ENCODE peak calls at places on chromosomes 3 and 15, in seven cellular contexts. One of them, this sample, is unnamed.

GRCh38 chr3:127652246-127652995 is 20.3 kb upstream of the ABTB1 start:
- DNase-seq in cardiac fibroblast: peak; percentile 67
- DNase-seq in Calu3: peak; percentile 78
- DNase-seq in foreskin keratinocyte: no peak
- DNase-seq in nephron progenitor cell: peak; percentile 71
- DNase-seq in tibial nerve: no peak
- DNase-seq in heart right ventricle: no peak
- DNase-seq in this sample: no peak

GRCh38 chr15:92970656-92971055 is 70.5 kb downstream of the CHD2 start:
- DNase-seq in cardiac fibroblast: no peak
- DNase-seq in Calu3: no peak
- DNase-seq in foreskin keratinocyte: no peak
- DNase-seq in nephron progenitor cell: no peak
- DNase-seq in tibial nerve: no peak
- DNase-seq in heart right ventricle: no peak
- DNase-seq in this sample: no peak

GRCh38 chr3:94305835-94306685 is 243.2 kb downstream of the NSUN3 start:
- DNase-seq in cardiac fibroblast: no peak
- DNase-seq in Calu3: no peak
- DNase-seq in foreskin keratinocyte: no peak
- DNase-seq in nephron progenitor cell: peak; percentile 5
- DNase-seq in tibial nerve: no peak
- DNase-seq in heart right ventricle: no peak
- DNase-seq in this sample: no peak

GRCh38 chr15:67157779-67158366 is 92.5 kb downstream of the SMAD3 start:
- DNase-seq in cardiac fibroblast: no peak
- DNase-seq in Calu3: no peak
- DNase-seq in foreskin keratinocyte: no peak
- DNase-seq in nephron progenitor cell: no peak
- DNase-seq in tibial nerve: no peak
- DNase-seq in heart right ventricle: no peak
- DNase-seq in this sample: no peak

GRCh38 chr3:31772155-31772761 is 208.8 kb downstream of the OSBPL10 start:
- DNase-seq in cardiac fibroblast: no peak
- DNase-seq in Calu3: no peak
- DNase-seq in foreskin keratinocyte: no peak
- DNase-seq in nephron progenitor cell: no peak
- DNase-seq in tibial nerve: no peak
- DNase-seq in heart right ventricle: no peak
- DNase-seq in this sample: no peak

GRCh38 chr3:156727519-156728205 is 53.3 kb downstream of the TIPARP start:
- DNase-seq in cardiac fibroblast: no peak
- DNase-seq in Calu3: no peak
- DNase-seq in foreskin keratinocyte: no peak
- DNase-seq in nephron progenitor cell: no peak
- DNase-seq in tibial nerve: no peak
- DNase-seq in heart right ventricle: no peak
- DNase-seq in this sample: no peak

GRCh38 chr15:55858661-55859060 is 115.7 kb upstream of the PRTG start:
- DNase-seq in cardiac fibroblast: peak; percentile 37
- DNase-seq in Calu3: no peak
- DNase-seq in foreskin keratinocyte: no peak
- DNase-seq in nephron progenitor cell: no peak
- DNase-seq in tibial nerve: no peak
- DNase-seq in heart right ventricle: no peak
- DNase-seq in this sample: no peak

GRCh38 chr3:25094932-25095690 is 333.0 kb upstream of the RARB start:
- DNase-seq in cardiac fibroblast: no peak
- DNase-seq in Calu3: no peak
- DNase-seq in foreskin keratinocyte: no peak
- DNase-seq in nephron progenitor cell: peak; percentile 8
- DNase-seq in tibial nerve: no peak
- DNase-seq in heart right ventricle: no peak
- DNase-seq in this sample: no peak

GRCh38 chr15:72235298-72235697 is 4.3 kb upstream of the PKM start:
- DNase-seq in cardiac fibroblast: no peak
- DNase-seq in Calu3: no peak
- DNase-seq in foreskin keratinocyte: no peak
- DNase-seq in nephron progenitor cell: no peak
- DNase-seq in tibial nerve: no peak
- DNase-seq in heart right ventricle: no peak
- DNase-seq in this sample: no peak

GRCh38 chr3:194577985-194578905 is 55.0 kb downstream of the TMEM44 start:
- DNase-seq in cardiac fibroblast: peak; percentile 91
- DNase-seq in Calu3: peak; percentile 88
- DNase-seq in foreskin keratinocyte: no peak
- DNase-seq in nephron progenitor cell: no peak
- DNase-seq in tibial nerve: no peak
- DNase-seq in heart right ventricle: peak; percentile 32
- DNase-seq in this sample: no peak

GRCh38 chr15:80984856-80985255 is 4.8 kb downstream of the MESD start:
- DNase-seq in cardiac fibroblast: no peak
- DNase-seq in Calu3: no peak
- DNase-seq in foreskin keratinocyte: no peak
- DNase-seq in nephron progenitor cell: no peak
- DNase-seq in tibial nerve: no peak
- DNase-seq in heart right ventricle: no peak
- DNase-seq in this sample: no peak

GRCh38 chr3:192444096-192444790 is 283.1 kb downstream of the FGF12 start:
- DNase-seq in cardiac fibroblast: peak; percentile 71
- DNase-seq in Calu3: peak; percentile 86
- DNase-seq in foreskin keratinocyte: peak; percentile 15
- DNase-seq in nephron progenitor cell: peak; percentile 79
- DNase-seq in tibial nerve: peak; percentile 30
- DNase-seq in heart right ventricle: peak; percentile 53
- DNase-seq in this sample: peak; percentile 67

GRCh38 chr3:186414735-186415419 is 52.8 kb upstream of the DGKG start:
- DNase-seq in cardiac fibroblast: peak; percentile 62
- DNase-seq in Calu3: peak; percentile 48
- DNase-seq in foreskin keratinocyte: peak; percentile 52
- DNase-seq in nephron progenitor cell: no peak
- DNase-seq in tibial nerve: no peak
- DNase-seq in heart right ventricle: no peak
- DNase-seq in this sample: no peak

GRCh38 chr3:72756900-72757299 is 91.3 kb downstream of the SHQ1 start:
- DNase-seq in cardiac fibroblast: no peak
- DNase-seq in Calu3: no peak
- DNase-seq in foreskin keratinocyte: no peak
- DNase-seq in nephron progenitor cell: no peak
- DNase-seq in tibial nerve: no peak
- DNase-seq in heart right ventricle: no peak
- DNase-seq in this sample: no peak

GRCh38 chr3:35709691-35710090 is 70.4 kb downstream of the ARPP21 start:
- DNase-seq in cardiac fibroblast: no peak
- DNase-seq in Calu3: no peak
- DNase-seq in foreskin keratinocyte: no peak
- DNase-seq in nephron progenitor cell: no peak
- DNase-seq in tibial nerve: no peak
- DNase-seq in heart right ventricle: no peak
- DNase-seq in this sample: no peak

GRCh38 chr3:23533596-23534386 is 272.0 kb upstream of the UBE2E1 start:
- DNase-seq in cardiac fibroblast: no peak
- DNase-seq in Calu3: no peak
- DNase-seq in foreskin keratinocyte: no peak
- DNase-seq in nephron progenitor cell: no peak
- DNase-seq in tibial nerve: no peak
- DNase-seq in heart right ventricle: no peak
- DNase-seq in this sample: no peak

GRCh38 chr3:9153763-9154601 is 95.5 kb downstream of the SRGAP3 start:
- DNase-seq in cardiac fibroblast: peak; percentile 29
- DNase-seq in Calu3: no peak
- DNase-seq in foreskin keratinocyte: no peak
- DNase-seq in nephron progenitor cell: no peak
- DNase-seq in tibial nerve: peak; percentile 52
- DNase-seq in heart right ventricle: peak; percentile 18
- DNase-seq in this sample: no peak

GRCh38 chr3:127920738-127921137 is 5.7 kb downstream of the KBTBD12 start:
- DNase-seq in cardiac fibroblast: no peak
- DNase-seq in Calu3: no peak
- DNase-seq in foreskin keratinocyte: no peak
- DNase-seq in nephron progenitor cell: no peak
- DNase-seq in tibial nerve: no peak
- DNase-seq in heart right ventricle: no peak
- DNase-seq in this sample: no peak

GRCh38 chr3:179750720-179751328 is 98.0 kb downstream of the USP13 start:
- DNase-seq in cardiac fibroblast: peak; percentile 37
- DNase-seq in Calu3: peak; percentile 27
- DNase-seq in foreskin keratinocyte: no peak
- DNase-seq in nephron progenitor cell: no peak
- DNase-seq in tibial nerve: no peak
- DNase-seq in heart right ventricle: no peak
- DNase-seq in this sample: no peak
- TF ChIP-seq CTCF in cardiac fibroblast: peak; percentile 82
- TF ChIP-seq CTCF in Calu3: peak; percentile 79
- TF ChIP-seq CTCF in foreskin keratinocyte: peak; percentile 61
- TF ChIP-seq CTCF in nephron progenitor cell: peak; percentile 47
- TF ChIP-seq CTCF in tibial nerve: no peak
- TF ChIP-seq CTCF in heart right ventricle: no peak
- TF ChIP-seq CTCF in this sample: peak; percentile 54

DNA sequence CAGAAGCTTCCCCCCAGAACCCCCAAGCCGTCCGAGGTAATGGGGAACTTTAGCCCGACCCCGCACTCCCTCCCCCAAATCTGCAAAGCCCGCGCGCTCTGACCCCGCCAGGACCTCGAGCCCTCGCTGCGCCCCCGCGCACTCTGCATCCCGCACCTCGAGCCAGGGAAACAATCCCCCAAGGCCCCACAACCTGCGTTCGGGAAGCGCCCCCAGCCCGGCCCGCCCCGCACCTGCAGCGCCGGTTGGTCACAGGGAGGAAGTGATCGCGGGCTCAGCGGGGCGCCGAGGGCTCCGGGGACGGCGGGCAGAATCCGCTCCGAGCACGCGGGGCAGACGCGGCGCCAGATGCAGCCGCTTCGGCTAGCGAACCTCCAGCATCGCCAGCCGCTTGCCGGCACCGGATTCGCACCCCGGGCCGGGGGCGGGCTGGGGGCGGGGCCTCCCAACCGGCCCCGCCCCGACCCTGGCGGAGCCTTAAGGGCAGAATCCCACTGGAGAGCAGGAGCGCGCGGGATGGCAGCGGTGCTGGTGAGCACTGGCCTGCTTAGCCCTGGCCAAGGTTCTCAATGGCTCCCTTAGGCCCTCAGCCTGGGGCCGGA is at the start of gene CAMKV:
- DNase-seq in cardiac fibroblast: no peak
- DNase-seq in Calu3: no peak
- DNase-seq in foreskin keratinocyte: no peak
- DNase-seq in nephron progenitor cell: peak; percentile 66
- DNase-seq in tibial nerve: no peak
- DNase-seq in heart right ventricle: no peak
- DNase-seq in this sample: peak; percentile 29
- TF ChIP-seq CTCF in cardiac fibroblast: no peak
- TF ChIP-seq CTCF in Calu3: no peak
- TF ChIP-seq CTCF in foreskin keratinocyte: no peak
- TF ChIP-seq CTCF in nephron progenitor cell: no peak
- TF ChIP-seq CTCF in tibial nerve: no peak
- TF ChIP-seq CTCF in heart right ventricle: no peak
- TF ChIP-seq CTCF in this sample: no peak

DNA sequence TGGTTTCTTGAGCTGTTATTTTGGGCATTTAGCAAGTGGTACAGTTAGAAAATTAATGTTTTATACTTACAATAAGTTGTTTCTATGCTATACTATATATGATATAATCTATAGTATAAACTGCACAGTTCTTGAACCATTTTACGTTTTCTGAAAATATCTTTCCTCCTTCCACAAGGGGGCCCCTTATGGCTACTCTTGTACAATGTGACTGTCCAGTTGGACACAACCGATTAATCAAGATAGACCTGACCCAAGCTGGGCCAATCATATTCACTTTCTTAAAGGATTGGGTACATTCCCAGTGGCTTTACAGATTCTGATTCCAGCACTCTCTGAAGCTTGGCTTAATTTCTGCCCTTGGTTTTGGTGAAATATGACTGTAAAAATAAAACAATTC is 953.4 kb downstream of the AGBL1 start:
- DNase-seq in cardiac fibroblast: peak; percentile 5
- DNase-seq in Calu3: no peak
- DNase-seq in foreskin keratinocyte: no peak
- DNase-seq in nephron progenitor cell: peak; percentile 2
- DNase-seq in tibial nerve: no peak
- DNase-seq in heart right ventricle: no peak
- DNase-seq in this sample: no peak
- TF ChIP-seq CTCF in cardiac fibroblast: peak; percentile 27
- TF ChIP-seq CTCF in Calu3: no peak
- TF ChIP-seq CTCF in foreskin keratinocyte: peak; percentile 34
- TF ChIP-seq CTCF in nephron progenitor cell: peak; percentile 42
- TF ChIP-seq CTCF in tibial nerve: peak; percentile 32
- TF ChIP-seq CTCF in heart right ventricle: no peak
- TF ChIP-seq CTCF in this sample: peak; percentile 39

DNA sequence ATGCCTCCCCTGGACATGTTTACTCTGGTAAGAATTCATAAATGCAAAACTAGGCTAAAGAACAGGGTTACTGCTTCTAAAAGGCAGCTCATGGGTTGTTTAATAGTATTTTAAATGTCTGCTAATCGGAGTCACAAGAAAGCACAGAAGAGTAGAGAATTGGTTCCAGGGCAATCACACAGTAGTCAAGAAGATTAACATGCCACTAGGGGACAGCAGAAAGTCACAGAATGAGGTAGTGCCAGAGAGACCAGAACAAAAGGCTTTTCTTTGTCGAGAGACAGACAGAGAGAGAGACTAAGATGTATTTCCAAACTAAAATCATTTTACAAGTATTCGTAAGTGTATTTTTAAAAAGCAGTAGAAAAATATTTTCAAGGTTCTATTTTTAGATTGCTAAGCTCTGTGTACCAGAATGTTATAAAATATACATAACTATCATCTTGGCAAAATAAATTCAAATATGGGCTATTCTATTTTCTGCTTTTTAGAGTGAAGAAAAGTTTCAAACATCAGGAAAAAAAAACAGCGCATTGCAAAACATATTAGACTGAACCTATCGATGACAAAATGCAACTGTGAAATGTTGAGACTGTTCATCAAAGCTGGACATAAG is 78.3 kb upstream of the CDIN1 start:
- DNase-seq in cardiac fibroblast: peak; percentile 87
- DNase-seq in Calu3: peak; percentile 7
- DNase-seq in foreskin keratinocyte: peak; percentile 32
- DNase-seq in nephron progenitor cell: peak; percentile 21
- DNase-seq in tibial nerve: no peak
- DNase-seq in heart right ventricle: no peak
- DNase-seq in this sample: no peak
- TF ChIP-seq CTCF in cardiac fibroblast: peak; percentile 79
- TF ChIP-seq CTCF in Calu3: no peak
- TF ChIP-seq CTCF in foreskin keratinocyte: peak; percentile 95
- TF ChIP-seq CTCF in nephron progenitor cell: peak; percentile 83
- TF ChIP-seq CTCF in tibial nerve: peak; percentile 59
- TF ChIP-seq CTCF in heart right ventricle: peak; percentile 44
- TF ChIP-seq CTCF in this sample: peak; percentile 90

This sample was measured in dorsolateral prefrontal cortex.